ENCODE peak calls at places on chromosomes 1 and 21, in four cellular contexts. H, C, X and Z are unnamed samples.

GRCh38 chr1:77175230-77175844 is 43.9 kb downstream of the PIGK start:
- DNase-seq in C (no peak), X (no peak), H (no peak), Z (peak; percentile 13)

GRCh38 chr1:12617901-12618660 is at the start of gene DHRS3:
- DNase-seq in H (peak; percentile 64), X (peak; percentile 90), C (peak; percentile 76), Z (no peak)

GRCh38 chr21:41304068-41304720 is 12.4 kb upstream of the FAM3B start:
- DNase-seq in C (no peak), H (no peak), X (no peak), Z (no peak)

GRCh38 chr1:171788696-171789095 is 7.2 kb downstream of the METTL13 start:
- DNase-seq in H (no peak), X (no peak), C (peak; percentile 41), Z (no peak)

GRCh38 chr1:57986432-57986831 is 560.1 kb downstream of the OMA1 start:
- DNase-seq in H (no peak), X (no peak), C (no peak), Z (no peak)

GRCh38 chr21:42439284-42440186 is 35.8 kb downstream of the UBASH3A start:
- DNase-seq in C (no peak), H (peak; percentile 33), X (no peak), Z (no peak)

GRCh38 chr1:163162281-163162937 is 40.3 kb downstream of the RGS5 start:
- DNase-seq in C (no peak), X (no peak), H (no peak), Z (no peak)

GRCh38 chr1:155173478-155174333 is at the start of gene TRIM46:
- DNase-seq in X (peak; percentile 71), C (no peak), H (peak; percentile 61), Z (no peak)

GRCh38 chr21:31517664-31518402 is 141.7 kb upstream of the SOD1 start:
- DNase-seq in X (no peak), H (no peak), C (no peak), Z (no peak)

GRCh38 chr1:90850925-90851710 is 134.0 kb upstream of the BARHL2 start:
- DNase-seq in C (peak; percentile 86), H (peak; percentile 73), X (peak; percentile 94), Z (no peak)

GRCh38 chr1:41485605-41486004 is 1.1 kb upstream of the EDN2 start:
- DNase-seq in H (no peak), C (peak; percentile 72), X (peak; percentile 43), Z (no peak)

GRCh38 chr1:198220428-198220827 is 63.6 kb downstream of the NEK7 start:
- DNase-seq in X (no peak), C (no peak), H (no peak), Z (no peak)

GRCh38 chr1:44519035-44519676 is 114.1 kb downstream of the RNF220 start:
- DNase-seq in C (no peak), X (no peak), H (no peak), Z (no peak)

GRCh38 chr1:214337536-214337935 is 56.6 kb downstream of the SMYD2 start:
- DNase-seq in H (no peak), X (no peak), C (no peak), Z (no peak)

GRCh38 chr1:24301395-24302175 is 17.6 kb upstream of the GRHL3 start:
- DNase-seq in X (no peak), C (peak; percentile 35), H (no peak), Z (no peak)

GRCh38 chr1:231219422-231220401 is 21.3 kb upstream of the GNPAT start:
- DNase-seq in X (no peak), C (no peak), H (no peak), Z (no peak)

GRCh38 chr1:168342572-168343280 is 62.0 kb downstream of the TBX19 start:
- DNase-seq in C (peak; percentile 93), H (peak; percentile 88), X (peak; percentile 85), Z (peak; percentile 76)
- H3K4me3 ChIP-seq in C (peak overlapping the region; percentile 44), H (no peak overlapping the region), X (no peak overlapping the region), Z (peak overlapping the region; percentile 40)

DNA sequence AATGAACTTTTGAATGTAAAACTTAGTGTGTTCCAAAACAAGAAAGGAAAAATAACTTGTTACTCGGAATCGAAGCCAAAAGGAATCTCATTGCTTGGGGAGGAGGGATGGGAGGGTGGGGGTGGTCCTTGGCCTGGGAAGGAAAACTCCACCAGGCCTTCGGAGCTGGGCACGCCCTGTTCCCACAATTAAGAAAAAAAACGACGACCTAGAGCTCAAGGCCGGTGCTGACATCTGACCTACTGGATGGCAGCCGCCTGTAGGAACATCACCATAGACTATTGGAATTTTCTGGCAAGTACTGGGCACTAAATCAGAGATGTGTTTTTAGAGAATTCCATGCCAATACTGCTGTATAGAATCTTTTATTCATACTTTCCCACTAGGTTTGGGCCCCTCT is 760 bp downstream of the NADK start:
- DNase-seq in C (peak; percentile 84), H (no peak), X (no peak), Z (no peak)
- H3K4me1 ChIP-seq in C (peaks cover 72% of the 10 kb centered on the region), H (peaks cover 60% of the 10 kb centered on the region), X (peaks cover 67% of the 10 kb centered on the region), Z (peaks cover 10% of the 10 kb centered on the region)

DNA sequence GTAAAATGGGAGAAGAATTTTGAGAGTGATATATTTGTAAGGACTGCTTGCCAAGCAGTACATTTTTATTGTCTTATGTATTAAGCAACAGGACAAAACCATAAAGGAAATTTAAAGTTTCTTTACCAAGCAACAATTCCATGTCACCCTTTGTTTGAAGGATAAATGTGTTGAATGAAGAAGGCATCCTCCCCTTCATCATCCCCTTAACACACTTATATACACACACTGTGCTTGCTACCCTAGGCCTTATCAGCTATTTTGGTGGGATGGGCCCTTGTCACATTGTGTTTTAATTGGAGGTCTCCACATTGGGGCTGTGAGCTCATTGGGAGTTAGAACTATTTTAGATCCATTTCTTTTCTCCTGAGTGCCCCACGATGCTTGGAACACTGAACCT is 1.9 kb downstream of the VANGL1 start:
- DNase-seq in C (no peak), H (no peak), X (no peak), Z (no peak)
- H3K4me3 ChIP-seq in C (no peak overlapping the region), H (no peak overlapping the region), X (no peak overlapping the region), Z (no peak overlapping the region)

DNA sequence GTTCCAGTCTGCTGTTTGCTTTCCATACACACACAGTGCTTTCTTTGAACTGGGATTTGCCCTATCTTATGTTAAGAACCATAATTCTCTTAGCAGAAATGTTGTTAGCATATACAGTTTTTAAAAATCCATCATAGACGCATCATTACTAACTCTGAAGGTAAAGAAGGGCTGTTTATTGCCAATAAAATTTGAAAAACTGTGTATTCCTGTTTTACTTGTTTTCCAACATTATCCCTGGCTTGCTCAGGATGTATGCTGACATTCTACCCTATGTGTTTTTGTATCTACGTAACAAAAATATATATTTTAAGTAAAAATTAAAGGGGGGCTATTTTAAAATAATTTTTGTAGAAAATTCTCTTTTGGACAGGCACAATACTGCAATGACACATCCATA is 857.2 kb downstream of the BRINP3 start:
- DNase-seq in X (no peak), H (no peak), C (no peak), Z (no peak)
- H3K4me1 ChIP-seq in X (no peaks in the 10 kb centered on the region), H (no peaks in the 10 kb centered on the region), C (no peaks in the 10 kb centered on the region), Z (no peaks in the 10 kb centered on the region)

GRCh38 chr21:36429672-36430546 is 44.7 kb downstream of the CHAF1B start:
- DNase-seq in X (peak; percentile 91), C (peak; percentile 97), H (peak; percentile 57), Z (no peak)

GRCh38 chr21:36431252-36431651 is 46.1 kb downstream of the CHAF1B start:
- DNase-seq in X (no peak), C (no peak), H (no peak), Z (no peak)

GRCh38 chr21:36428789-36429671 is 43.8 kb downstream of the CHAF1B start:
- DNase-seq in C (no peak), X (no peak), H (no peak), Z (no peak)

GRCh38 chr21:36433011-36433709 is 46.8 kb downstream of the CLDN14 start:
- DNase-seq in X (no peak), C (no peak), H (no peak), Z (no peak)

DNA sequence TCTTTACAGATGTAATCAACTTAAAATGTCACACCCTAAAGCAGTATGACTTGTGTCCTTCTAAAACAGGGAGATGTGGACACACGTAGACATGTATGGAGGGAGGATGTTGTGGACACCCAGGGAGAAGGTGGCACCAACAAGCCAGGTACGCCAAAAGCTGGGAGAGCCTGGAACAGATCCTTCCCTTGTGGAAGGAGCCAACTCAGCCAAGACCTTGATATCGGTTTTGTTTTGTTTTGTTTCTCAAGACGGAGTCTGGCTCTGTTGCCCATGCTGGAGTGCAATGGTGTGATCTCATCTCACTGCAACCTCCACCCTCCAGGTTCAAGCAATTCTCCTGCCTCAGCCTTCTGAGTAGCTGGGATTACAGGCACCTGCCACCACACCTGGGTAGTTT is 45.6 kb downstream of the CHAF1B start:
- DNase-seq in C (no peak), H (no peak), X (no peak), Z (no peak)
- H3K4me3 ChIP-seq in C (peak overlapping the region; percentile 45), H (no peak overlapping the region), X (no peak overlapping the region), Z (no peak overlapping the region)

GRCh38 chr1:160428655-160429054 is 28.3 kb downstream of the VANGL2 start:
- DNase-seq in C (peak; percentile 36), X (peak; percentile 70), H (peak; percentile 25), Z (no peak)

GRCh38 chr1:160429702-160430535 is 29.6 kb downstream of the VANGL2 start:
- DNase-seq in H (no peak), X (no peak), C (no peak), Z (no peak)

GRCh38 chr1:160429125-160429551 is 28.8 kb downstream of the VANGL2 start:
- DNase-seq in C (no peak), X (no peak), H (no peak), Z (no peak)

GRCh38 chr1:160432371-160432786 is 32.0 kb downstream of the VANGL2 start:
- DNase-seq in H (no peak), C (no peak), X (no peak), Z (no peak)

DNA sequence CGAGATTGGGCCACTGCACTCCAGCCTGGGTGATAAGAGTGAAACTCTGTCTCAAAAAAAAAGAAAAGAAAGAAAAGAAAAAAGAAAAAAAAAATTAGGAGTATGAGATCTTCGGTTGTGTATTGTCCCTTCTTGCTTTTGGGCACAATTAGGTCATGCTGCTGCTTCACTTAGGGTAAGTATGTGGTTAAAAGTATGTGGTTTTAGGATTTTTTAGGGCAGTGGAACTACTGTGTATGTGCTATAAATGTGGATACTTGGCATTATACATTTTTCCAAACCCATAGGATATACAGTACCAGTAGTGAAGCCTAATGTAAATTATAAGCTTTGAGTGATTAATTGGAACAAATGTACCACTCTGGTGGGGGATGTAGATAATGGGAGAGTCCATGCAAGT is 31.2 kb downstream of the VANGL2 start:
- DNase-seq in H (no peak), X (no peak), C (no peak), Z (no peak)
- H3K4me1 ChIP-seq in H (peaks cover 64% of the 10 kb centered on the region), X (peaks cover 4% of the 10 kb centered on the region), C (peaks cover 5% of the 10 kb centered on the region), Z (no peaks in the 10 kb centered on the region)

DNA sequence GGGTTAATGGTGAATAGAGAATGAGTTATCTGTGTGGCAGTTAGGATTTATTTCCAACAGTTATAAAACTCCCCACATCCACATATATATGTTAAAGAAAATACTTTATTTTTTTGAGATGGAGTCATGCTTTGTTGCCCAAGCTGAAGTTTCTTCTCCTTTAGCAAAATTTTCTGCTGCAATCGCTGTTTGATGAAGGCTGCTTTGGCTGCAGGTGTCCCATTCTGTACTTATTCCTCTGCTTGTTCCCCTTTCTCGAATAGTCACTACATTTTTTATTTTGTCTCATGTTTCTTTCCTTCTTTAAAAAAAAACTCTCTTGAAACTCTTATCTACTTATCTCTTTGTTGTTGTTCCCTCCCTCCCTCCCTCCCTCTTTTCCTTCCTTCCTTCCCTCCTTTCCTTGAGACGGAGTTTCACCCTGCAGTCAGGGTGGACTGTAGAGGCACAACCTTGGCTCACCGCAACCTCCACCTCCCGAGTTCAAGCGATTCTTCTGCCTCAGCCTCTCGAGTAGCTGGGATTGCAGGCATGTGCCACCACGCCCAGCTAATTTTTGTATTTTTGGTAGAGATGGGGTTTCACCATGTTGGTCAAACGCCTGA is 10.6 kb downstream of the OR2W3 start:
- DNase-seq in X (no peak), C (no peak), H (no peak), Z (no peak)
- H3K4me3 ChIP-seq in X (no peak overlapping the region), C (peak overlapping the region; percentile 35), H (peak overlapping the region; percentile 34), Z (no peak overlapping the region)